ENCODE peak calls at places on chromosomes 5 and 9, in seven cellular contexts. L is HCT116, F is WTC11, K is A549, W is H1, X is SK-N-SH, P is GM12878. Q is an unnamed sample.

GRCh38 chr5:80928073-80928472 is 32.1 kb upstream of the RASGRF2 start:
- DNase-seq in P (no peak), L (no peak), X (no peak), F (no peak), K (no peak), W (no peak), Q (no peak)

GRCh38 chr5:134072471-134073220 is 41.8 kb upstream of the TCF7 start:
- DNase-seq in F (no peak), L (no peak), X (no peak), P (no peak), W (no peak), K (no peak), Q (no peak)

GRCh38 chr5:53109041-53109435 is 519 bp downstream of the MOCS2 start:
- DNase-seq in P (peak; percentile 13), K (peak; percentile 6), X (no peak), L (no peak), F (no peak), W (no peak), Q (peak; percentile 37)

GRCh38 chr5:122295138-122295537 is 16.9 kb upstream of the SNCAIP start:
- DNase-seq in P (no peak), L (peak; percentile 18), X (peak; percentile 13), K (peak; percentile 15), W (no peak), F (peak; percentile 36), Q (peak; percentile 30)

GRCh38 chr5:134122530-134122929 is 8.0 kb downstream of the TCF7 start:
- DNase-seq in L (no peak), W (no peak), F (no peak), K (no peak), X (no peak), P (no peak), Q (no peak)

GRCh38 chr9:121912812-121913627 is 180.1 kb downstream of the TTLL11 start:
- DNase-seq in W (no peak), P (no peak), K (peak; percentile 14), X (no peak), F (no peak), L (no peak), Q (peak; percentile 75)

GRCh38 chr9:123418052-123418430 is 62.0 kb downstream of the CRB2 start:
- DNase-seq in K (no peak), W (no peak), P (no peak), L (no peak), F (no peak), X (no peak), Q (no peak)

GRCh38 chr9:123368481-123369153 is 12.6 kb downstream of the CRB2 start:
- DNase-seq in L (no peak), F (no peak), W (no peak), P (no peak), X (peak; percentile 32), K (no peak), Q (no peak)

GRCh38 chr9:34628656-34629491 is at the start of gene ARID3C:
- DNase-seq in K (no peak), W (no peak), F (peak; percentile 53), L (no peak), X (peak; percentile 84), P (no peak), Q (peak; percentile 60)

GRCh38 chr5:78653969-78654368 is 5.4 kb upstream of the LHFPL2 start:
- DNase-seq in W (no peak), K (no peak), X (no peak), P (no peak), L (no peak), F (no peak), Q (no peak)

GRCh38 chr5:156475831-156476551 is 149.0 kb downstream of the SGCD start:
- DNase-seq in K (peak; percentile 70), X (no peak), P (no peak), L (no peak), W (peak; percentile 15), F (no peak), Q (no peak)

GRCh38 chr9:86405926-86406325 is 51.7 kb upstream of the TUT7 start:
- DNase-seq in L (peak; percentile 58), F (no peak), W (no peak), X (no peak), K (peak; percentile 59), P (no peak), Q (peak; percentile 9)

GRCh38 chr5:95081500-95082355 is 203.2 kb downstream of the MCTP1 start:
- DNase-seq in X (no peak), L (no peak), F (no peak), W (no peak), K (peak; percentile 82), P (peak; percentile 89), Q (peak; percentile 94)

GRCh38 chr9:110049699-110050450 is 158.1 kb downstream of the C9orf152 start:
- DNase-seq in X (peak; percentile 65), F (peak; percentile 48), K (no peak), P (no peak), L (no peak), W (no peak), Q (peak; percentile 58)

GRCh38 chr5:2895876-2896275 is 144.4 kb upstream of the IRX2 start:
- DNase-seq in W (no peak), L (no peak), F (no peak), X (no peak), P (no peak), K (no peak), Q (no peak)

GRCh38 chr9:98226968-98227367 is 28.5 kb downstream of the TBC1D2 start:
- DNase-seq in K (no peak), L (no peak), F (no peak), W (no peak), X (no peak), P (no peak), Q (no peak)

GRCh38 chr9:6843742-6844141 is 86.0 kb downstream of the KDM4C start:
- DNase-seq in P (no peak), F (no peak), K (no peak), L (no peak), X (no peak), W (no peak), Q (peak; percentile 30)

GRCh38 chr9:6838158-6838557 is 80.4 kb downstream of the KDM4C start:
- DNase-seq in F (no peak), X (peak; percentile 18), P (no peak), K (no peak), W (no peak), L (no peak), Q (no peak)

GRCh38 chr9:6845128-6845826 is 87.5 kb downstream of the KDM4C start:
- DNase-seq in K (no peak), W (no peak), L (no peak), X (no peak), F (no peak), P (no peak), Q (no peak)

GRCh38 chr9:6845881-6846280 is 88.1 kb downstream of the KDM4C start:
- DNase-seq in L (peak; percentile 7), X (peak; percentile 39), P (no peak), W (peak; percentile 9), F (peak; percentile 29), K (peak; percentile 59), Q (no peak)

GRCh38 chr9:6842584-6842947 is 84.8 kb downstream of the KDM4C start:
- DNase-seq in F (no peak), L (no peak), W (no peak), X (no peak), P (no peak), K (no peak), Q (no peak)
- TF ChIP-seq MAX in F (no peak), L (no peak), W (no peak), X (no peak), P (no peak), K (no peak), Q (no peak)

GRCh38 chr5:16656561-16657191 is 39.9 kb upstream of the RETREG1 start:
- DNase-seq in X (no peak), L (no peak), K (no peak), P (no peak), F (no peak), W (no peak), Q (no peak)
- TF ChIP-seq MAX in X (no peak), L (no peak), K (no peak), P (no peak), F (no peak), W (no peak), Q (no peak)

GRCh38 chr5:66958126-66958983 is 238.2 kb downstream of the CD180 start:
- DNase-seq in L (no peak), P (no peak), W (no peak), X (no peak), F (no peak), K (no peak), Q (no peak)
- TF ChIP-seq MAX in L (no peak), P (no peak), W (no peak), X (no peak), F (no peak), K (no peak), Q (no peak)

GRCh38 chr5:431001-431710 is 11.8 kb upstream of the EXOC3 start:
- DNase-seq in W (peak; percentile 38), X (peak; percentile 93), F (peak; percentile 90), K (peak; percentile 59), L (peak; percentile 23), P (no peak), Q (peak; percentile 66)

GRCh38 chr5:428754-429452 is 14.1 kb upstream of the EXOC3 start:
- DNase-seq in X (no peak), F (no peak), L (no peak), W (no peak), P (no peak), K (no peak), Q (no peak)

GRCh38 chr5:428219-428618 is 14.8 kb upstream of the EXOC3 start:
- DNase-seq in K (no peak), P (no peak), F (no peak), W (no peak), X (no peak), L (no peak), Q (no peak)

GRCh38 chr5:430214-430925 is 12.6 kb upstream of the EXOC3 start:
- DNase-seq in X (no peak), F (no peak), P (no peak), W (no peak), L (no peak), K (no peak), Q (no peak)

DNA sequence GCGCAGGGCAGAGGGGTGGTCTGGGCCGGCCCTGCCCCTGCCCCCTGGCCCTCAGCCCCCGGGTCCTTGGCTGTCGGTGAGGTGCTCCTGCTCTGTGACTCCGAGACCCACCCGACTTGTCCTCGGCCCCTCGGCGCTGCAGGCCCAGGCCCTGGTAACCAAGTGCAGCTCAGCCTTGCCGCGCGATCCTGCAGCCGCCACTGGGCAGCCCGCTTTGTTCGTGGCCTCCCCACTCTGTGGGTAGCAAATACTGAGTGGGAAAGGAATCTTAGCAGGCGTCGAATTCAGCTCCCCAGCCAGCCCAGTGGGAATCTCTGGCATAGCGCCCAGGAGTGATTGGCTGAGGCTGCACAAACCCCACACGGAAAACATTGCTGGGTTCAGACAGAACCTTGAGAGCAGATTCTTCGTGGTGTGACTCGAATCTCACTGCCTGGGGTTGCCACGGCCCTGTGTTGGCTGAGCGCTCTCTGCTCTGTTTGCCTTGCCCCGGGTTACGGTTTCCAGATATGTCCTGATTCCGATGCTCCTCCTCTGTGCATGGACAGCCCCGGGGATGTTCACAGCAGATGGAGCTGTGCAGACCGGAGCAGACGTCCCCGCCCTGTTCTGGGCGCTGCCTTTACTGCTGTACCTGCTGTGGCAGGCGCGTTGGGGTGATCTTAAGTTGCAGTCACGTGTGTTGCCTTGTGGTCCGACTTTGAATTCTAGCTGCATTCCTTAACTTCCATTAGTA is 13.4 kb upstream of the EXOC3 start:
- DNase-seq in W (no peak), K (no peak), F (no peak), P (no peak), X (no peak), L (no peak), Q (no peak)
- TF ChIP-seq MAX in W (no peak), K (no peak), F (no peak), P (no peak), X (no peak), L (no peak), Q (no peak)